ENCODE peak calls at places on chromosomes 5 and 9, in ten cellular contexts. U, K, A, F, P, B, D, R, Q and V are unnamed samples.

GRCh38 chr5:159362190-159362589 is 31.9 kb upstream of the IL12B start:
- DNase-seq in U (no peak), K (no peak), A (peak), F (no peak), P (no peak), B (no peak), D (no peak), R (no peak), Q (no peak), V (peak)

GRCh38 chr5:19314840-19315239 is 673.2 kb downstream of the CDH18 start:
- DNase-seq in U (no peak), K (no peak), A (no peak), F (no peak), P (no peak), B (no peak), D (no peak), R (peak), Q (no peak), V (no peak)

GRCh38 chr5:1001406-1002270 is 7.0 kb upstream of the NKD2 start:
- DNase-seq in U (no peak), K (no peak), A (no peak), F (no peak), P (no peak), B (no peak), D (no peak), R (no peak), Q (no peak), V (no peak)

GRCh38 chr9:745761-746414 is 95.6 kb upstream of the DMRT1 start:
- DNase-seq in U (no peak), K (no peak), A (no peak), F (no peak), P (no peak), B (no peak), D (no peak), R (no peak), Q (no peak), V (peak)

GRCh38 chr5:175750476-175751080 is 92.7 kb downstream of the HRH2 start:
- DNase-seq in U (no peak), K (no peak), A (no peak), F (no peak), P (no peak), B (no peak), D (no peak), R (no peak), Q (no peak), V (peak)

GRCh38 chr5:120564013-120564412 is 99.9 kb downstream of the PRR16 start:
- DNase-seq in U (no peak), K (no peak), A (no peak), F (no peak), P (no peak), B (no peak), D (no peak), R (peak), Q (no peak), V (no peak)

GRCh38 chr5:137870647-137871339 is 3.1 kb downstream of the MYOT start:
- DNase-seq in U (no peak), K (no peak), A (no peak), F (no peak), P (no peak), B (no peak), D (no peak), R (no peak), Q (no peak), V (no peak)

GRCh38 chr9:85522459-85523092 is 219.2 kb downstream of the AGTPBP1 start:
- DNase-seq in U (no peak), K (peak), A (no peak), F (no peak), P (peak), B (peak), D (peak), R (peak), Q (peak), V (peak)

GRCh38 chr5:173330151-173330855 is 2.1 kb upstream of the STC2 start:
- DNase-seq in U (no peak), K (no peak), A (no peak), F (no peak), P (no peak), B (no peak), D (no peak), R (no peak), Q (no peak), V (no peak)

GRCh38 chr5:108122701-108123100 is 259.2 kb downstream of the FBXL17 start:
- DNase-seq in U (no peak), K (no peak), A (no peak), F (no peak), P (peak), B (no peak), D (no peak), R (no peak), Q (no peak), V (no peak)

GRCh38 chr5:138603521-138603920 is 28.3 kb upstream of the HSPA9 start:
- DNase-seq in U (no peak), K (peak), A (no peak), F (no peak), P (peak), B (no peak), D (no peak), R (peak), Q (no peak), V (no peak)

GRCh38 chr5:26582350-26583040 is 455.9 kb downstream of the CDH9 start:
- DNase-seq in U (no peak), K (no peak), A (no peak), F (no peak), P (no peak), B (no peak), D (no peak), R (no peak), Q (no peak), V (no peak)

GRCh38 chr5:68074048-68074632 is 141.4 kb upstream of the PIK3R1 start:
- DNase-seq in U (no peak), K (no peak), A (no peak), F (no peak), P (no peak), B (no peak), D (no peak), R (no peak), Q (no peak), V (no peak)

GRCh38 chr5:126801174-126801991 is 24.4 kb downstream of the LMNB1 start:
- DNase-seq in U (no peak), K (no peak), A (no peak), F (no peak), P (no peak), B (no peak), D (no peak), R (no peak), Q (no peak), V (no peak)

GRCh38 chr5:26482817-26483375 is 555.5 kb downstream of the CDH9 start:
- DNase-seq in U (no peak), K (peak), A (no peak), F (no peak), P (peak), B (no peak), D (no peak), R (peak), Q (peak), V (peak)

GRCh38 chr9:111561165-111561719 is 36.3 kb downstream of the ZNF483 start:
- DNase-seq in U (no peak), K (no peak), A (no peak), F (no peak), P (no peak), B (no peak), D (no peak), R (no peak), Q (no peak), V (no peak)

GRCh38 chr9:28052104-28052503 is 478.8 kb upstream of the C9orf72 start:
- DNase-seq in U (no peak), K (no peak), A (no peak), F (no peak), P (no peak), B (no peak), D (no peak), R (no peak), Q (no peak), V (no peak)